ENCODE peak calls at places on chromosome 9, in four cellular contexts. One of them, this sample, is unnamed.

GRCh38 chr9:74771262-74771585 is 116.5 kb downstream of the TRPM6 start:
- DNase-seq in uterus: no peak
- DNase-seq in tibial nerve: no peak
- DNase-seq in gastrocnemius medialis: no peak
- DNase-seq in this sample: no peak

GRCh38 chr9:98081477-98082219 is 25.1 kb downstream of the NANS start:
- DNase-seq in uterus: no peak
- DNase-seq in tibial nerve: no peak
- DNase-seq in gastrocnemius medialis: no peak
- DNase-seq in this sample: no peak

GRCh38 chr9:22211588-22212360 is 202.7 kb upstream of the CDKN2B start:
- DNase-seq in uterus: no peak
- DNase-seq in tibial nerve: peak
- DNase-seq in gastrocnemius medialis: no peak
- DNase-seq in this sample: no peak

GRCh38 chr9:131836607-131837315 is 96.9 kb upstream of the RAPGEF1 start:
- DNase-seq in uterus: no peak
- DNase-seq in tibial nerve: no peak
- DNase-seq in gastrocnemius medialis: no peak
- DNase-seq in this sample: no peak

GRCh38 chr9:79302569-79302968 is 269.2 kb upstream of the TLE4 start:
- DNase-seq in uterus: no peak
- DNase-seq in tibial nerve: no peak
- DNase-seq in gastrocnemius medialis: no peak
- DNase-seq in this sample: no peak

GRCh38 chr9:131405858-131406566 is 12.1 kb downstream of the PRRC2B start:
- DNase-seq in uterus: no peak
- DNase-seq in tibial nerve: no peak
- DNase-seq in gastrocnemius medialis: no peak
- DNase-seq in this sample: no peak

GRCh38 chr9:136432591-136432990 is 7.1 kb downstream of the INPP5E start:
- DNase-seq in uterus: no peak
- DNase-seq in tibial nerve: no peak
- DNase-seq in gastrocnemius medialis: no peak
- DNase-seq in this sample: no peak

GRCh38 chr9:14961372-14962068 is 51.3 kb upstream of the FREM1 start:
- DNase-seq in uterus: no peak
- DNase-seq in tibial nerve: no peak
- DNase-seq in gastrocnemius medialis: no peak
- DNase-seq in this sample: no peak

GRCh38 chr9:26863074-26863473 is 29.5 kb downstream of the CAAP1 start:
- DNase-seq in uterus: no peak
- DNase-seq in tibial nerve: no peak
- DNase-seq in gastrocnemius medialis: no peak
- DNase-seq in this sample: no peak

GRCh38 chr9:123375725-123376132 is 19.7 kb downstream of the CRB2 start:
- DNase-seq in uterus: peak
- DNase-seq in tibial nerve: no peak
- DNase-seq in gastrocnemius medialis: no peak
- DNase-seq in this sample: no peak

GRCh38 chr9:137312852-137313325 is 10.8 kb upstream of the NRARP start:
- DNase-seq in uterus: no peak
- DNase-seq in tibial nerve: no peak
- DNase-seq in gastrocnemius medialis: no peak
- DNase-seq in this sample: no peak

GRCh38 chr9:113886003-113886324 is 9.9 kb downstream of the ZNF618 start:
- DNase-seq in uterus: peak
- DNase-seq in tibial nerve: no peak
- DNase-seq in gastrocnemius medialis: no peak
- DNase-seq in this sample: no peak

GRCh38 chr9:133707761-133708122 is 30.4 kb downstream of the SARDH start:
- DNase-seq in uterus: no peak
- DNase-seq in tibial nerve: no peak
- DNase-seq in gastrocnemius medialis: peak
- DNase-seq in this sample: no peak

GRCh38 chr9:98833090-98833956 is 25.9 kb downstream of the GALNT12 start:
- DNase-seq in uterus: no peak
- DNase-seq in tibial nerve: no peak
- DNase-seq in gastrocnemius medialis: no peak
- DNase-seq in this sample: no peak

GRCh38 chr9:133768859-133769510 is 30.8 kb upstream of the SARDH start:
- DNase-seq in uterus: peak
- DNase-seq in tibial nerve: no peak
- DNase-seq in gastrocnemius medialis: peak
- DNase-seq in this sample: no peak

GRCh38 chr9:110952018-110952864 is 86.0 kb downstream of the LPAR1 start:
- DNase-seq in uterus: no peak
- DNase-seq in tibial nerve: no peak
- DNase-seq in gastrocnemius medialis: no peak
- DNase-seq in this sample: no peak

GRCh38 chr9:136769710-136770191 is 5.4 kb upstream of the LCN15 start:
- DNase-seq in uterus: no peak
- DNase-seq in tibial nerve: no peak
- DNase-seq in gastrocnemius medialis: no peak
- DNase-seq in this sample: no peak

GRCh38 chr9:116349684-116350083 is 196.1 kb downstream of the PAPPA start:
- DNase-seq in uterus: no peak
- DNase-seq in tibial nerve: no peak
- DNase-seq in gastrocnemius medialis: no peak
- DNase-seq in this sample: no peak

GRCh38 chr9:123629531-123629930 is 273.5 kb downstream of the CRB2 start:
- DNase-seq in uterus: no peak
- DNase-seq in tibial nerve: no peak
- DNase-seq in gastrocnemius medialis: no peak
- DNase-seq in this sample: no peak

GRCh38 chr9:71076096-71076495 is 45.3 kb downstream of the TRPM3 start:
- DNase-seq in uterus: no peak
- DNase-seq in tibial nerve: no peak
- DNase-seq in gastrocnemius medialis: no peak
- DNase-seq in this sample: no peak

GRCh38 chr9:12722131-12722530 is 28.9 kb downstream of the TYRP1 start:
- DNase-seq in uterus: no peak
- DNase-seq in tibial nerve: no peak
- DNase-seq in gastrocnemius medialis: no peak
- DNase-seq in this sample: no peak

GRCh38 chr9:79809931-79810330 is 238.2 kb downstream of the TLE4 start:
- DNase-seq in uterus: no peak
- DNase-seq in tibial nerve: no peak
- DNase-seq in gastrocnemius medialis: no peak
- DNase-seq in this sample: no peak

GRCh38 chr9:21752003-21752402 is 50.4 kb upstream of the MTAP start:
- DNase-seq in uterus: no peak
- DNase-seq in tibial nerve: no peak
- DNase-seq in gastrocnemius medialis: no peak
- DNase-seq in this sample: no peak

GRCh38 chr9:6787793-6788174 is 30.0 kb downstream of the KDM4C start:
- DNase-seq in uterus: no peak
- DNase-seq in tibial nerve: no peak
- DNase-seq in gastrocnemius medialis: no peak
- DNase-seq in this sample: no peak

GRCh38 chr9:115261656-115262081 is 143.7 kb upstream of the TNC start:
- DNase-seq in uterus: no peak
- DNase-seq in tibial nerve: no peak
- DNase-seq in gastrocnemius medialis: no peak
- DNase-seq in this sample: no peak

GRCh38 chr9:87878930-87879603 is 3.6 kb upstream of the SPATA31E1 start:
- DNase-seq in uterus: no peak
- DNase-seq in tibial nerve: no peak
- DNase-seq in gastrocnemius medialis: no peak
- DNase-seq in this sample: no peak

GRCh38 chr9:36987891-36988290 is 46.2 kb downstream of the PAX5 start:
- DNase-seq in uterus: no peak
- DNase-seq in tibial nerve: no peak
- DNase-seq in gastrocnemius medialis: no peak
- DNase-seq in this sample: no peak

GRCh38 chr9:24590432-24590831 is 44.7 kb upstream of the IZUMO3 start:
- DNase-seq in uterus: no peak
- DNase-seq in tibial nerve: no peak
- DNase-seq in gastrocnemius medialis: no peak
- DNase-seq in this sample: no peak

GRCh38 chr9:4662989-4663792 is 1.1 kb downstream of the PLPP6 start:
- DNase-seq in uterus: no peak
- DNase-seq in tibial nerve: no peak
- DNase-seq in gastrocnemius medialis: no peak
- DNase-seq in this sample: no peak

GRCh38 chr9:28808042-28808441 is 1234.8 kb upstream of the C9orf72 start:
- DNase-seq in uterus: no peak
- DNase-seq in tibial nerve: no peak
- DNase-seq in gastrocnemius medialis: no peak
- DNase-seq in this sample: no peak

GRCh38 chr9:100579665-100580064 is 1.8 kb downstream of the CAVIN4 start:
- DNase-seq in uterus: no peak
- DNase-seq in tibial nerve: no peak
- DNase-seq in gastrocnemius medialis: no peak
- DNase-seq in this sample: no peak

GRCh38 chr9:86405926-86406325 is 51.7 kb upstream of the TUT7 start:
- DNase-seq in uterus: peak
- DNase-seq in tibial nerve: no peak
- DNase-seq in gastrocnemius medialis: no peak
- DNase-seq in this sample: no peak

GRCh38 chr9:114720296-114720695 is 38.3 kb upstream of the TEX48 start:
- DNase-seq in uterus: no peak
- DNase-seq in tibial nerve: no peak
- DNase-seq in gastrocnemius medialis: no peak
- DNase-seq in this sample: no peak

GRCh38 chr9:97220894-97221477 is 86.5 kb upstream of the CCDC180 start:
- DNase-seq in uterus: no peak
- DNase-seq in tibial nerve: no peak
- DNase-seq in gastrocnemius medialis: no peak
- DNase-seq in this sample: no peak

GRCh38 chr9:133386338-133386737 is 10.2 kb downstream of the STKLD1 start:
- DNase-seq in uterus: no peak
- DNase-seq in tibial nerve: no peak
- DNase-seq in gastrocnemius medialis: no peak
- DNase-seq in this sample: no peak

GRCh38 chr9:14313951-14314423 is at the start of gene NFIB:
- DNase-seq in uterus: peak
- DNase-seq in tibial nerve: no peak
- DNase-seq in gastrocnemius medialis: peak
- DNase-seq in this sample: no peak

GRCh38 chr9:89400398-89401116 is 82.3 kb downstream of the SECISBP2 start:
- DNase-seq in uterus: no peak
- DNase-seq in tibial nerve: no peak
- DNase-seq in gastrocnemius medialis: no peak
- DNase-seq in this sample: no peak
- H3K27ac ChIP-seq in uterus: no peak
- H3K27ac ChIP-seq in tibial nerve: peak
- H3K27ac ChIP-seq in gastrocnemius medialis: no peak
- H3K27ac ChIP-seq in this sample: no peak

DNA sequence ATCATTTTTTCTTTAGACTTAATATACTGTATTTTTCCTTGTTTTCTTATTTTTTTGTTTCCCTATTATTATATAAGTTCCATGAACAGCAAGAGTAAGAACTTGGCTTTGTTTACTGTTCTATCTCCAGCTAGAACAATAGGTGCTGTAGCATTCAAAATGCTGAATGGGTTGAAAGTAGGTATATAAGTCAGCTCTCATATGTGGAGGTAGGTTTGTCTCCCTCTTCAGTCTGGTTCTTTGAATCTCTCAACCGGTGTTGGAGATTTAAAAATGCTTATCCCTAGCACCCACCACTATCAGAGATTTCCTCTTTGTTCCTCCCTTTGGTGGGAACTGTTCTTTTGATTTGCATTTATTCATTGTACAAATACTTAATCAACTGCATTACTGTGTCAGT is 87.5 kb upstream of the FSD1L start:
- DNase-seq in uterus: no peak
- DNase-seq in tibial nerve: no peak
- DNase-seq in gastrocnemius medialis: no peak
- DNase-seq in this sample: no peak
- TF ChIP-seq POLR2A in uterus: no peak
- TF ChIP-seq POLR2A in tibial nerve: no peak
- TF ChIP-seq POLR2A in gastrocnemius medialis: no peak
- TF ChIP-seq POLR2A in this sample: no peak

GRCh38 chr9:83196946-83197345 is 134.0 kb upstream of the RASEF start:
- DNase-seq in uterus: no peak
- DNase-seq in tibial nerve: no peak
- DNase-seq in gastrocnemius medialis: no peak
- DNase-seq in this sample: no peak
- H3K4me3 ChIP-seq in uterus: no peak
- H3K4me3 ChIP-seq in tibial nerve: no peak
- H3K4me3 ChIP-seq in gastrocnemius medialis: no peak
- H3K4me3 ChIP-seq in this sample: no peak

GRCh38 chr9:134777153-134777552 is 103.5 kb upstream of the FCN2 start:
- DNase-seq in uterus: no peak
- DNase-seq in tibial nerve: no peak
- DNase-seq in gastrocnemius medialis: no peak
- DNase-seq in this sample: no peak
- H3K27ac ChIP-seq in uterus: no peak
- H3K27ac ChIP-seq in tibial nerve: no peak
- H3K27ac ChIP-seq in gastrocnemius medialis: no peak
- H3K27ac ChIP-seq in this sample: no peak

GRCh38 chr9:69012690-69013403 is 1.1 kb downstream of the PRKACG start:
- DNase-seq in uterus: no peak
- DNase-seq in tibial nerve: no peak
- DNase-seq in gastrocnemius medialis: no peak
- DNase-seq in this sample: no peak
- TF ChIP-seq POLR2A in uterus: no peak
- TF ChIP-seq POLR2A in tibial nerve: no peak
- TF ChIP-seq POLR2A in gastrocnemius medialis: no peak
- TF ChIP-seq POLR2A in this sample: no peak

GRCh38 chr9:125235805-125236534 is 5.2 kb downstream of the HSPA5 start:
- DNase-seq in uterus: no peak
- DNase-seq in tibial nerve: no peak
- DNase-seq in gastrocnemius medialis: no peak
- DNase-seq in this sample: no peak
- H3K4me3 ChIP-seq in uterus: no peak
- H3K4me3 ChIP-seq in tibial nerve: no peak
- H3K4me3 ChIP-seq in gastrocnemius medialis: no peak
- H3K4me3 ChIP-seq in this sample: no peak

DNA sequence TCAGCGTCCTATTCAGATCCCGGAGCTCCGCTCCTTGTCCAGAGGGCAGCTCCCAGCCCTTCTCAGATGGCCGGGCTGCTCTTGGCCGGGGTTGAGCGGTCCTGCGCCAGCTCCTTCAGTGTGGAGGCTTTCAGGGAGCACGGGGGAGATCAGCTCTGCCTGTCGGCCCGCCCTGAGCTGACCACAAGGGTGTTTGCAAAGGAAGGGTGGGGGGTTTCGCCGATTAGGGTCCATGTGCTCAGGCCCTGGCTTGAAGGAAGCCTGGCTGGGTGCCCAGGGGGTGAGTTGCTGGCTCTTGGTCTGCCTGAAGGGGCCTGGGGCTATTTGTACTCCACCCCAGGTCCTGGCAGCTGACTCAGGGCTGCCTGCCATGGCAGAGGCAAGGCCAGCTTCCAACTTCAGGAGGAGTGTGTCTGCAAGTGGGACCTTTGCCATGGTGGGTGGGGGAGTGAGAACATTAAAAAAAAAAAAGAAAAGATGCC is 250.1 kb upstream of the KLF4 start:
- DNase-seq in uterus: peak
- DNase-seq in tibial nerve: no peak
- DNase-seq in gastrocnemius medialis: peak
- DNase-seq in this sample: no peak
- H3K27ac ChIP-seq in uterus: peak
- H3K27ac ChIP-seq in tibial nerve: peak
- H3K27ac ChIP-seq in gastrocnemius medialis: peak
- H3K27ac ChIP-seq in this sample: peak